ENCODE peak calls at places on chromosomes 5 and 9, in five cellular contexts. U is fibroblast of lung, N is A549, T is nephron progenitor cell, D is tibial artery. G is an unnamed sample.

GRCh38 chr5:119339965-119340364 is 15.9 kb upstream of the TNFAIP8 start:
- DNase-seq in T (no peak), N (no peak), D (no peak), U (no peak), G (no peak)

GRCh38 chr5:83494666-83495065 is 23.1 kb downstream of the VCAN start:
- DNase-seq in N (no peak), T (no peak), D (no peak), U (no peak), G (no peak)

GRCh38 chr9:131018621-131019020 is 9.6 kb downstream of the LAMC3 start:
- DNase-seq in U (no peak), D (no peak), T (no peak), N (peak; percentile 31), G (no peak)

GRCh38 chr5:6090079-6090654 is 288.2 kb downstream of the MED10 start:
- DNase-seq in N (no peak), U (no peak), D (no peak), T (no peak), G (no peak)

GRCh38 chr5:82050955-82051354 is 79.1 kb downstream of the ATG10 start:
- DNase-seq in D (no peak), N (no peak), U (no peak), T (no peak), G (no peak)

GRCh38 chr9:88773119-88773518 is 218.1 kb upstream of the S1PR3 start:
- DNase-seq in T (no peak), D (no peak), N (no peak), U (no peak), G (no peak)

GRCh38 chr5:80146036-80146435 is 109.8 kb downstream of the SERINC5 start:
- DNase-seq in D (no peak), U (no peak), N (no peak), T (no peak), G (no peak)

GRCh38 chr5:119355636-119356383 is at the start of gene TNFAIP8:
- DNase-seq in N (no peak), D (peak; percentile 86), T (peak; percentile 61), U (peak; percentile 70), G (peak; percentile 81)

GRCh38 chr9:33445389-33445881 is 2.0 kb downstream of the AQP3 start:
- DNase-seq in N (no peak), T (no peak), D (no peak), U (no peak), G (no peak)

GRCh38 chr5:133683646-133684290 is 71.4 kb upstream of the FSTL4 start:
- DNase-seq in D (peak; percentile 20), U (no peak), T (no peak), N (no peak), G (no peak)

GRCh38 chr9:127761061-127761460 is 17.4 kb downstream of the SH2D3C start:
- DNase-seq in U (no peak), D (no peak), T (no peak), N (no peak), G (no peak)

GRCh38 chr9:20048437-20048836 is 259.6 kb upstream of the SLC24A2 start:
- DNase-seq in T (no peak), N (no peak), U (no peak), D (no peak), G (no peak)

GRCh38 chr9:109556061-109556460 is 58.0 kb upstream of the PTPN3 start:
- DNase-seq in U (no peak), N (no peak), T (no peak), D (no peak), G (no peak)

GRCh38 chr9:7794196-7794595 is 5.4 kb downstream of the DMAC1 start:
- DNase-seq in U (no peak), D (no peak), T (no peak), N (no peak), G (no peak)

GRCh38 chr5:175321927-175322532 is 122.0 kb downstream of the DRD1 start:
- DNase-seq in D (no peak), N (peak; percentile 36), U (peak; percentile 35), T (peak; percentile 77), G (peak; percentile 24)

GRCh38 chr9:136485049-136485647 is 2.3 kb upstream of the SEC16A start:
- DNase-seq in D (peak; percentile 88), N (peak; percentile 81), T (peak; percentile 89), U (peak; percentile 72), G (peak; percentile 80)

GRCh38 chr9:20209421-20210340 is 412.6 kb downstream of the MLLT3 start:
- DNase-seq in D (no peak), T (no peak), N (no peak), U (no peak), G (no peak)

GRCh38 chr5:1259806-1260480 is 34.8 kb downstream of the SLC6A18 start:
- DNase-seq in D (no peak), N (no peak), U (no peak), T (no peak), G (no peak)

GRCh38 chr5:157819502-157820125 is 39.3 kb downstream of the CLINT1 start:
- DNase-seq in U (no peak), D (no peak), N (no peak), T (no peak), G (no peak)

GRCh38 chr9:117414906-117415583 is at the start of gene ASTN2:
- DNase-seq in N (no peak), U (no peak), T (peak; percentile 63), D (peak; percentile 62), G (peak; percentile 20)

DNA sequence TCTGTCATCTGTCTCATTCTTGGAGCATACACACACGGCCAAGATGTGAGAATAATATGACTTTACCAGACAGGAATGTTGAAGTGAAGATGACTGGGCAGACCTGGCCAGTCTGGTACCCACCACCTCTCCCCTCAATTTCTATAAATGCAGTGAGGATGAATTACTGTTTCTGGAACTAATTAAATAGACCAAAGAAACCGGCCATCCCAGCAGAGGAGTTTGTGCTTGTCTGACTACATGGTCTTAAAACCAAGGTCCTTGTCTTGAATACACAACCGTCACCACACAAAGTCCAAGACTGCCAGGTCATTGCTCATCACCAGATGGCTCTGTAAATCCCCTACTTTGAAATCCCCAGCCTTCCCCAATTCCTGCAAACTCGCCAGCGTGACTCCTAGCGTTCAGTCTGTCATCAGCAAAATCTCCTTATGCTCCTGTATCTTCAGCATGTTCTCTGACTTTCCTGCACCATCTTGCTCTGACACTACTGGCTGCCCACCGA is 147.2 kb downstream of the PDE4D start:
- DNase-seq in U (peak; percentile 76), T (no peak), N (peak; percentile 94), D (peak; percentile 67), G (no peak)
- TF ChIP-seq CTCF in U (no peak), T (no peak), N (peak; percentile 44), D (no peak), G (no peak)

GRCh38 chr9:24051587-24051986 is 225.5 kb upstream of the ELAVL2 start:
- DNase-seq in N (no peak), T (no peak), D (no peak), U (no peak), G (no peak)
- TF ChIP-seq CTCF in N (no peak), T (no peak), D (no peak), U (no peak), G (no peak)

DNA sequence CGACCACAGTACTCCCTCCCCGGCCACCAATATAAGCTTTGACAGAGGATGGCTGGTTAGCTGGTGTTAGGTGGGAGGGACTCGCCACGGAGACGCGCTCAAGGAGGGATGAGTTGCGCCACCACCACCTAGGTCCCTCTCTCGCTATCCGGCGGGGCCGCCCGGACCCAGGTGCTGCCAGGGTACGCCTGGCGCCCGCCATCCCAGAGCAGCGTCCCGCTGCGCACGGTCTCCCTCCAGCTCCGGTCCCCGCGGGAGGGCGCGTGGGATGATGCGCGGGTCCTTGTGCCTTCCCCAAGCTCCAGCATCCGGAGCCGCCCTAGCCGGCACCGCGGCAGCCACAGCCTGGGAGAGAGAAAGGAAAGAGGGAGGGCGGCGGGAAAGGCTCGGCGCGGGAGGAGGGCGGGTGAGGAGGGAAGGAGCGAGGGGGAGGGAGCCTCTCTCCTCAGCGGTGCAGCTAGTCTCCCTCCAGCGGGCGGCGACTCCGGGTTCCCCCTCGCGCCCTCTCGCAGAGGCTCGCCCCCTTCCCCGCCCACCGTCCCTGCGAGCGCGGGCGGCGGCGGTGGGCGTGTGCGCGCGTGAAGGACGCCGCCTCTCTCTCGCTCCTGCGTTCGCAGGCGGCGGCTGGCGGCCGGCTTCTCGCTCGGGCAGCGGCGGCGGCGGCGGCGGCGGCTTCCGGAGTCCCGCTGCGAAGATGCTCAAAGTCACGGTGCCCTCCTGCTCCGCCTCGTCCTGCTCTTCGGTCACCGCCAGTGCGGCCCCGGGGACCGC is at the start of gene CAMK4:
- DNase-seq in U (peak; percentile 79), N (peak; percentile 18), T (peak; percentile 87), D (peak; percentile 68), G (peak; percentile 87)
- TF ChIP-seq CTCF in U (peak; percentile 8), N (no peak), T (no peak), D (no peak), G (peak; percentile 34)

GRCh38 chr5:143862260-143862659 is 50.3 kb downstream of the HMHB1 start:
- DNase-seq in T (no peak), U (no peak), D (no peak), N (no peak), G (no peak)

GRCh38 chr5:143865421-143865820 is 53.5 kb downstream of the HMHB1 start:
- DNase-seq in T (no peak), D (no peak), N (no peak), U (no peak), G (no peak)

GRCh38 chr5:143860211-143860610 is 48.2 kb downstream of the HMHB1 start:
- DNase-seq in N (no peak), T (no peak), U (no peak), D (no peak), G (peak; percentile 12)
- TF ChIP-seq CTCF in N (no peak), T (no peak), U (no peak), D (no peak), G (no peak)

G was measured in GM10248.